ENCODE peak calls at places on chromosomes 16 and 17, in four cellular contexts. One of them, this sample, is unnamed.

GRCh38 chr17:31758646-31759045 is 100.4 kb downstream of the COPRS start:
- DNase-seq in mucosa of gallbladder: no peak
- DNase-seq in stimulated activated CD8-positive, alpha-beta memory T cell treated with anti-CD3 and anti-CD28 coated beads, Interleukin-7, amount 100 ng/mL, for 24 hours: no peak
- DNase-seq in KBM-7: no peak
- DNase-seq in this sample: no peak

GRCh38 chr17:72715906-72716572 is 376.4 kb downstream of the SLC39A11 start:
- DNase-seq in mucosa of gallbladder: no peak
- DNase-seq in stimulated activated CD8-positive, alpha-beta memory T cell treated with anti-CD3 and anti-CD28 coated beads, Interleukin-7, amount 100 ng/mL, for 24 hours: no peak
- DNase-seq in KBM-7: no peak
- DNase-seq in this sample: no peak

GRCh38 chr16:69711115-69711740 is 15.1 kb downstream of the NQO1 start:
- DNase-seq in stimulated activated CD8-positive, alpha-beta memory T cell treated with anti-CD3 and anti-CD28 coated beads, Interleukin-7, amount 100 ng/mL, for 24 hours: no peak
- DNase-seq in KBM-7: no peak
- DNase-seq in mucosa of gallbladder: peak; percentile 60
- DNase-seq in this sample: peak; percentile 91

GRCh38 chr16:4420703-4421102 is 4.3 kb upstream of the CORO7 start:
- DNase-seq in KBM-7: no peak
- DNase-seq in stimulated activated CD8-positive, alpha-beta memory T cell treated with anti-CD3 and anti-CD28 coated beads, Interleukin-7, amount 100 ng/mL, for 24 hours: no peak
- DNase-seq in mucosa of gallbladder: no peak
- DNase-seq in this sample: no peak

GRCh38 chr16:19913306-19913717 is 28.7 kb upstream of the GPRC5B start:
- DNase-seq in KBM-7: no peak
- DNase-seq in mucosa of gallbladder: no peak
- DNase-seq in stimulated activated CD8-positive, alpha-beta memory T cell treated with anti-CD3 and anti-CD28 coated beads, Interleukin-7, amount 100 ng/mL, for 24 hours: no peak
- DNase-seq in this sample: no peak

GRCh38 chr16:58755989-58756649 is 22.0 kb upstream of the GOT2 start:
- DNase-seq in stimulated activated CD8-positive, alpha-beta memory T cell treated with anti-CD3 and anti-CD28 coated beads, Interleukin-7, amount 100 ng/mL, for 24 hours: peak; percentile 57
- DNase-seq in KBM-7: peak; percentile 89
- DNase-seq in mucosa of gallbladder: peak; percentile 70
- DNase-seq in this sample: peak; percentile 50

GRCh38 chr16:88892065-88892464 is 25.6 kb upstream of the PABPN1L start:
- DNase-seq in mucosa of gallbladder: no peak
- DNase-seq in KBM-7: no peak
- DNase-seq in stimulated activated CD8-positive, alpha-beta memory T cell treated with anti-CD3 and anti-CD28 coated beads, Interleukin-7, amount 100 ng/mL, for 24 hours: no peak
- DNase-seq in this sample: no peak

GRCh38 chr16:10668322-10669045 is 26.2 kb downstream of the TEKT5 start:
- DNase-seq in KBM-7: peak; percentile 19
- DNase-seq in mucosa of gallbladder: no peak
- DNase-seq in stimulated activated CD8-positive, alpha-beta memory T cell treated with anti-CD3 and anti-CD28 coated beads, Interleukin-7, amount 100 ng/mL, for 24 hours: no peak
- DNase-seq in this sample: no peak

GRCh38 chr17:58318627-58319180 is 9.9 kb downstream of the TSPOAP1 start:
- DNase-seq in mucosa of gallbladder: no peak
- DNase-seq in KBM-7: no peak
- DNase-seq in stimulated activated CD8-positive, alpha-beta memory T cell treated with anti-CD3 and anti-CD28 coated beads, Interleukin-7, amount 100 ng/mL, for 24 hours: no peak
- DNase-seq in this sample: peak; percentile 3

This sample was measured in uterus.